ENCODE peak calls at places on chromosome 1, in nine cellular contexts. O, F, P, V, J, S, C, L and Z are unnamed samples.

GRCh38 chr1:233238884-233239432 is 56.6 kb downstream of the PCNX2 start:
- DNase-seq in O (no peak), S (peak; percentile 38), L (no peak), C (no peak), J (peak; percentile 62), P (no peak), F (no peak), V (no peak), Z (no peak)

GRCh38 chr1:114428083-114428754 is 82.8 kb downstream of the TRIM33 start:
- DNase-seq in L (no peak), V (no peak), S (peak; percentile 54), O (no peak), C (peak; percentile 19), P (no peak), F (peak; percentile 9), J (peak; percentile 53), Z (no peak)

GRCh38 chr1:186289943-186290560 is 85.0 kb downstream of the TPR start:
- DNase-seq in P (no peak), L (no peak), O (no peak), S (no peak), J (no peak), C (no peak), V (no peak), F (no peak), Z (no peak)

GRCh38 chr1:179366093-179366800 is 476 bp downstream of the AXDND1 start:
- DNase-seq in O (no peak), P (no peak), S (no peak), C (peak; percentile 64), L (no peak), V (no peak), J (peak; percentile 34), F (no peak), Z (no peak)

GRCh38 chr1:33342041-33342723 is 21.3 kb upstream of the A3GALT2 start:
- DNase-seq in F (no peak), P (no peak), S (peak; percentile 99), J (peak; percentile 99), O (peak; percentile 97), L (peak; percentile 80), C (peak; percentile 13), V (peak; percentile 43), Z (peak; percentile 81)

GRCh38 chr1:222372221-222372620 is 175.7 kb downstream of the HHIPL2 start:
- DNase-seq in C (no peak), P (no peak), L (no peak), O (no peak), J (no peak), V (no peak), S (no peak), F (no peak), Z (no peak)

GRCh38 chr1:75730432-75730831 is 5.9 kb downstream of the ACADM start:
- DNase-seq in J (no peak), O (no peak), L (no peak), F (no peak), C (no peak), S (no peak), V (no peak), P (no peak), Z (no peak)

GRCh38 chr1:86069757-86070145 is 86.8 kb downstream of the COL24A1 start:
- DNase-seq in V (no peak), P (no peak), C (no peak), L (no peak), J (peak; percentile 73), F (no peak), S (peak; percentile 58), O (no peak), Z (peak; percentile 63)

GRCh38 chr1:94305704-94306103 is 68.3 kb upstream of the ARHGAP29 start:
- DNase-seq in F (no peak), C (no peak), L (no peak), V (no peak), O (peak; percentile 60), J (peak; percentile 92), S (no peak), P (no peak), Z (no peak)